ENCODE peak calls at places on chromosomes 12 and 14, in six cellular contexts. A is testis; K is ovary; T is CD8-positive, alpha-beta memory T cell; R is dorsolateral prefrontal cortex; Y is CD4-positive, alpha-beta T cell. P is an unnamed sample.

GRCh38 chr14:22588419-22589095 is 467 bp downstream of the DAD1 start:
- DNase-seq in A (no peak), K (no peak), T (no peak), R (no peak), Y (no peak), P (no peak)

GRCh38 chr14:68295316-68295816 is 475.8 kb downstream of the RAD51B start:
- DNase-seq in A (peak), K (peak), T (no peak), R (no peak), Y (no peak), P (peak)

GRCh38 chr12:132124766-132125425 is 19.2 kb downstream of the DDX51 start:
- DNase-seq in A (peak), K (no peak), T (no peak), R (no peak), Y (no peak), P (no peak)

GRCh38 chr14:63039800-63040380 is 5.4 kb downstream of the KCNH5 start:
- DNase-seq in A (no peak), K (no peak), T (no peak), R (no peak), Y (no peak), P (no peak)

GRCh38 chr12:90250766-90251165 is 542.1 kb upstream of the ATP2B1 start:
- DNase-seq in A (peak), K (no peak), T (no peak), R (no peak), Y (no peak), P (no peak)

GRCh38 chr14:104359301-104359968 is 220.1 kb upstream of the C14orf180 start:
- DNase-seq in A (no peak), K (peak), T (no peak), R (no peak), Y (no peak), P (no peak)

GRCh38 chr14:105019861-105020814 is 745 bp downstream of the CDCA4 start:
- DNase-seq in A (no peak), K (peak), T (peak), R (no peak), Y (peak), P (peak)

GRCh38 chr14:35878272-35879140 is 52.4 kb downstream of the BRMS1L start:
- DNase-seq in A (peak), K (no peak), T (no peak), R (no peak), Y (no peak), P (peak)

GRCh38 chr14:98474900-98475299 is 797.1 kb downstream of the BCL11B start:
- DNase-seq in A (no peak), K (no peak), T (no peak), R (no peak), Y (no peak), P (no peak)

GRCh38 chr12:124361074-124361965 is 66.4 kb downstream of the RFLNA start:
- DNase-seq in A (peak), K (no peak), T (no peak), R (no peak), Y (no peak), P (peak)

GRCh38 chr14:31124197-31124596 is 83.4 kb downstream of the HECTD1 start:
- DNase-seq in A (no peak), K (no peak), T (peak), R (no peak), Y (no peak), P (no peak)

GRCh38 chr14:56172571-56172971 is 54.4 kb downstream of the PELI2 start:
- DNase-seq in A (no peak), K (no peak), T (no peak), R (no peak), Y (no peak), P (no peak)

GRCh38 chr12:71415336-71416231 is 24.0 kb upstream of the LGR5 start:
- DNase-seq in A (peak), K (no peak), T (peak), R (no peak), Y (no peak), P (peak)

GRCh38 chr12:59431266-59431665 is 164.6 kb upstream of the SLC16A7 start:
- DNase-seq in A (no peak), K (no peak), T (no peak), R (no peak), Y (no peak), P (no peak)

GRCh38 chr12:130976171-130976720 is 22.5 kb downstream of the ADGRD1 start:
- DNase-seq in A (no peak), K (no peak), T (no peak), R (no peak), Y (no peak), P (no peak)

GRCh38 chr12:14756331-14757143 is 46.7 kb downstream of the WBP11 start:
- DNase-seq in A (peak), K (peak), T (no peak), R (no peak), Y (no peak), P (no peak)

GRCh38 chr12:121933522-121934317 is 15.3 kb downstream of the CFAP251 start:
- DNase-seq in A (no peak), K (no peak), T (no peak), R (no peak), Y (no peak), P (no peak)

GRCh38 chr14:29759521-29760340 is 167.9 kb downstream of the PRKD1 start:
- DNase-seq in A (no peak), K (no peak), T (no peak), R (no peak), Y (no peak), P (no peak)

GRCh38 chr14:70882771-70883492 is 24.3 kb upstream of the PCNX1 start:
- DNase-seq in A (no peak), K (no peak), T (no peak), R (no peak), Y (no peak), P (no peak)

GRCh38 chr14:71203306-71203705 is 296.0 kb downstream of the PCNX1 start:
- DNase-seq in A (no peak), K (no peak), T (no peak), R (no peak), Y (no peak), P (no peak)

GRCh38 chr12:31000751-31001150 is 72.9 kb upstream of the DDX11 start:
- DNase-seq in A (no peak), K (no peak), T (no peak), R (no peak), Y (no peak), P (no peak)

GRCh38 chr12:121812320-121812871 is 8.6 kb downstream of the SETD1B start:
- DNase-seq in A (peak), K (peak), T (no peak), R (peak), Y (peak), P (peak)

GRCh38 chr12:82474181-82474797 is 116.0 kb downstream of the METTL25 start:
- DNase-seq in A (no peak), K (no peak), T (no peak), R (no peak), Y (no peak), P (no peak)

GRCh38 chr12:80400591-80400991 is 43.4 kb upstream of the PTPRQ start:
- DNase-seq in A (no peak), K (no peak), T (no peak), R (no peak), Y (no peak), P (no peak)

GRCh38 chr14:52589646-52590045 is 37.0 kb downstream of the GPR137C start:
- DNase-seq in A (no peak), K (no peak), T (no peak), R (no peak), Y (no peak), P (no peak)

GRCh38 chr14:95319312-95320075 is at the start of gene CLMN:
- DNase-seq in A (peak), K (peak), T (peak), R (no peak), Y (peak), P (peak)

GRCh38 chr12:46407360-46407759 is 34.8 kb upstream of the SLC38A2 start:
- DNase-seq in A (no peak), K (no peak), T (no peak), R (no peak), Y (no peak), P (no peak)

GRCh38 chr12:72330291-72330690 is 58.1 kb downstream of the TRHDE start:
- DNase-seq in A (peak), K (peak), T (no peak), R (no peak), Y (no peak), P (no peak)

GRCh38 chr12:42143401-42144173 is 1.1 kb downstream of the GXYLT1 start:
- DNase-seq in A (no peak), K (no peak), T (peak), R (no peak), Y (no peak), P (no peak)

GRCh38 chr12:115354007-115354452 is 670.1 kb upstream of the TBX3 start:
- DNase-seq in A (peak), K (peak), T (no peak), R (no peak), Y (no peak), P (peak)

GRCh38 chr12:39723831-39724230 is 104.2 kb upstream of the ABCD2 start:
- DNase-seq in A (no peak), K (no peak), T (no peak), R (no peak), Y (no peak), P (no peak)

GRCh38 chr12:121222847-121223246 is 12.9 kb downstream of the P2RX4 start:
- DNase-seq in A (no peak), K (no peak), T (no peak), R (no peak), Y (no peak), P (no peak)

GRCh38 chr12:72144553-72144952 is 127.6 kb upstream of the TRHDE start:
- DNase-seq in A (no peak), K (no peak), T (no peak), R (no peak), Y (no peak), P (no peak)

GRCh38 chr12:88503344-88503743 is 76.9 kb downstream of the KITLG start:
- DNase-seq in A (no peak), K (no peak), T (no peak), R (no peak), Y (no peak), P (no peak)

GRCh38 chr12:108369736-108370396 is 30.8 kb upstream of the CMKLR1 start:
- DNase-seq in A (no peak), K (no peak), T (no peak), R (no peak), Y (no peak), P (no peak)

GRCh38 chr12:19852100-19852855 is 413.0 kb downstream of the AEBP2 start:
- DNase-seq in A (no peak), K (no peak), T (no peak), R (no peak), Y (no peak), P (no peak)

GRCh38 chr12:19856389-19856788 is 417.1 kb downstream of the AEBP2 start:
- DNase-seq in A (no peak), K (no peak), T (no peak), R (no peak), Y (no peak), P (no peak)

GRCh38 chr12:19855876-19856275 is 416.6 kb downstream of the AEBP2 start:
- DNase-seq in A (no peak), K (no peak), T (no peak), R (no peak), Y (no peak), P (no peak)

DNA sequence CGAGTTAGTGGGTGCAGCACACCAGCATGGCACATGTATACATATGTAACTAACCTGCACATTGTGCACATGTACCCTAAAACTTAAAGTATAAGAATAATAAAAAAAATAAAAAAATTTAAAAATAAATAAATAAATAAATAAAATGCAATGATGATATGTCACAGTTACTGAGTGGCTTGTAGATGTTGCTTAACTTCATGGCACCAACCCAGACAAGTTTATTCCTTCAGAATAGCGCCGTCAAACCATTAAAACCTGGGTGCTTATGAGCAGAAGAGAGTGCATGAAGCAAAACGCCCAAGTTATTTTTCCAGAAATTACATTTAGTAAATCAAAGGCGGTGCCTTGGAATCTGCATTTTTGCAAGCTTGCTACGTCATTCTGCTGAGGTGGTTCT is 417.9 kb downstream of the AEBP2 start:
- DNase-seq in A (no peak), K (no peak), T (no peak), R (no peak), Y (no peak), P (no peak)
- H3K27ac ChIP-seq in A (peak), K (no peak), T (no peak), R (no peak), Y (no peak), P (no peak)

DNA sequence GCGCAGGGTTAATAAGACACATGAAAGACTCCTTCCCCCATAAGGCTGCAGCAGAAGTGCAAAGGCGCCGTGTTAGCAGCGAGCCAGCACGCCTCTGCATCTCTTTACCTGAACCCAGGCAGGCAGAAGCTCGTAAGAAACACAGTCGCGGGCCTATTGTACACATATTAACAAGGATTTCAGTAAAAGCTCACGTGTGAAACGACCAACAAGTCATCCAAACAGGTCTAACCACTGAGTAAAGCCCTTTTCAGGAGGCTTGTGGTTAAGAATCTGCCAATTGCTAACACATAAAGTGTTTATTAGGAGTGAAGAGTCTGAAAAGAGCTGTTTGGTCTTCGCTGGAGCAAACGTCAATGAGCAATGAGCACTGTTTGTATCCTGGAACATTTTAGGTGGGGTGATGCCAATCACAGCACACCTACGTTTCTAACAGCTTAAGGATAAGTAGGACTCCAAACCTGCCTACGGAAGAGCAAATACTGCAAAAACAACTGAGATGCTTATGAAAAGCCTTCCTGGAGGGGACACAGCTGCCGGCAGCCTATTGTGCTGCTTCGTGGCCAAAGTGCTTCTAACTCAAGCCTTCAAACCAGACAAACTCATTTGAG is 43.1 kb downstream of the PRKAB1 start:
- DNase-seq in A (no peak), K (no peak), T (no peak), R (no peak), Y (no peak), P (no peak)
- H3K27ac ChIP-seq in A (no peak), K (no peak), T (no peak), R (peak), Y (no peak), P (no peak)

GRCh38 chr12:109573914-109574244 is 285 bp downstream of the MVK start:
- DNase-seq in A (no peak), K (no peak), T (no peak), R (no peak), Y (no peak), P (no peak)

GRCh38 chr12:109572506-109572845 is 828 bp downstream of the MMAB start:
- DNase-seq in A (no peak), K (no peak), T (no peak), R (no peak), Y (no peak), P (no peak)

GRCh38 chr12:109568486-109568885 is 4.8 kb downstream of the MMAB start:
- DNase-seq in A (no peak), K (no peak), T (no peak), R (no peak), Y (no peak), P (no peak)

GRCh38 chr12:109573029-109573913 is at the start of the genes MMAB and MVK:
- DNase-seq in A (peak), K (peak), T (peak), R (peak), Y (peak), P (peak)

GRCh38 chr12:109571773-109572505 is 1.4 kb downstream of the MMAB start:
- DNase-seq in A (no peak), K (no peak), T (no peak), R (no peak), Y (no peak), P (no peak)
- H3K27ac ChIP-seq in A (no peak), K (no peak), T (no peak), R (no peak), Y (no peak), P (no peak)

GRCh38 chr14:33588771-33589170 is 362.1 kb downstream of the EGLN3 start:
- DNase-seq in A (no peak), K (no peak), T (no peak), R (no peak), Y (no peak), P (no peak)
- H3K27ac ChIP-seq in A (no peak), K (no peak), T (no peak), R (no peak), Y (no peak), P (no peak)

GRCh38 chr14:61355892-61356325 is 34.5 kb downstream of the PRKCH start:
- DNase-seq in A (no peak), K (no peak), T (no peak), R (no peak), Y (peak), P (no peak)
- H3K27ac ChIP-seq in A (no peak), K (no peak), T (no peak), R (no peak), Y (no peak), P (no peak)

DNA sequence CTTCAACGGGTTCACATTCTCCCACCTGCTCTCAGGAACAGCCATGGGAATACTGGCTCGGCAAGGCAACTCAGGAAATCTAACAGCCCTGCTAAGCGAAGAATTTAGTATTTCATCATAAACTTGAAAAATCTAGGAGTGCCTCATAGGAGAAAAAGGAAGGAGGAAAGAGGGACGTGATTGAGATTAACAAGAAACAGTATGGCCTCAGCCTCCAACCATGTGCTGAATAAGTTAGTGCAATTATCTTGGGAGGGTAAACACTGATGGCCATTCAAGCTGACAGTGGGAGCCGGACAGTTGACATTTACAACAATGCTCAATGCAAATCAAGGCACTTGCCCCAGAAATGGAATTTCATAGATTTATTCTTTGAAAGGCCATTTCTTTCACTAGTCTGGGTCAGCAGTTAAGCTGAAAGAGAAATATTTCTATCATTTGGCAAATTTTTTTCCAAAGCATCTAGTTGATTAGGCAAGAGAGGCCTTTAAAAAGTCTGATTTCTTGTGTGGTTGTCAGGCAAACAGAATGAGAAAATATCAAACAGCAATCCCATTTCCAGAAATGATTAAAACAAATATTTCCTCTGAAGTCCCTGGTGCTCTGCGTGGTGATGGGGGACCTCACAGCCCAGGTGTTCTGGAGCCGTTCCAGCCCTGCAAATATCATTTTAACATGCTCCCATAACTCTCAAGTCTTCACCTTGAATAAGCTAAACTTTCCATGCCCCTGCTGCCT is 121.7 kb downstream of the PHLDA1 start:
- DNase-seq in A (no peak), K (no peak), T (no peak), R (no peak), Y (no peak), P (no peak)
- H3K27ac ChIP-seq in A (peak), K (peak), T (no peak), R (peak), Y (no peak), P (peak)